ENCODE peak calls at places on chromosomes 12 and 14, in six cellular contexts. G is HepG2, K is H1, E is NT2/D1, M is HCT116, S is GM12878. Z is an unnamed sample.

GRCh38 chr14:72476657-72477499 is 417.0 kb downstream of the DPF3 start:
- DNase-seq in G (no peak), K (peak), E (peak), M (peak), S (peak), Z (no peak)

GRCh38 chr14:92121207-92121669 is 268 bp downstream of the NDUFB1 start:
- DNase-seq in G (peak), K (no peak), E (no peak), M (no peak), S (no peak), Z (no peak)

GRCh38 chr14:105475916-105476845 is 1.6 kb downstream of the CRIP2 start:
- DNase-seq in G (peak), K (no peak), E (no peak), M (no peak), S (no peak), Z (no peak)

GRCh38 chr12:3931721-3932120 is 58.5 kb upstream of the PARP11 start:
- DNase-seq in G (no peak), K (no peak), E (no peak), M (no peak), S (no peak), Z (no peak)

GRCh38 chr14:93430889-93431670 is at the start of gene UNC79:
- DNase-seq in G (no peak), K (peak), E (no peak), M (no peak), S (no peak), Z (peak)

GRCh38 chr14:95623195-95623594 is 63.0 kb upstream of the TCL1B start:
- DNase-seq in G (no peak), K (no peak), E (no peak), M (no peak), S (no peak), Z (no peak)

GRCh38 chr12:52495385-52495784 is 2.3 kb upstream of the KRT6A start:
- DNase-seq in G (no peak), K (no peak), E (peak), M (peak), S (no peak), Z (no peak)

GRCh38 chr12:2451497-2451896 is 343.3 kb upstream of the FKBP4 start:
- DNase-seq in G (no peak), K (no peak), E (no peak), M (no peak), S (no peak), Z (no peak)

GRCh38 chr12:65689508-65689907 is 134.8 kb upstream of the HMGA2 start:
- DNase-seq in G (no peak), K (no peak), E (no peak), M (no peak), S (no peak), Z (no peak)

GRCh38 chr12:57332646-57333312 is 81.8 kb upstream of the STAC3 start:
- DNase-seq in G (no peak), K (no peak), E (no peak), M (no peak), S (no peak), Z (no peak)

GRCh38 chr12:113190761-113191160 is 5.2 kb downstream of the RITA1 start:
- DNase-seq in G (peak), K (no peak), E (peak), M (peak), S (no peak), Z (peak)

GRCh38 chr14:34078117-34078743 is 127.4 kb upstream of the EGLN3 start:
- DNase-seq in G (no peak), K (no peak), E (no peak), M (no peak), S (no peak), Z (peak)

GRCh38 chr14:33629721-33630287 is 321.1 kb downstream of the EGLN3 start:
- DNase-seq in G (no peak), K (no peak), E (no peak), M (no peak), S (no peak), Z (no peak)

GRCh38 chr14:102020058-102020971 is 55.9 kb downstream of the DYNC1H1 start:
- DNase-seq in G (no peak), K (no peak), E (no peak), M (no peak), S (no peak), Z (no peak)

GRCh38 chr14:77305696-77306095 is 15.0 kb downstream of the POMT2 start:
- DNase-seq in G (no peak), K (no peak), E (no peak), M (no peak), S (no peak), Z (no peak)

GRCh38 chr12:50788562-50788961 is 24.7 kb downstream of the ATF1 start:
- DNase-seq in G (peak), K (no peak), E (no peak), M (no peak), S (no peak), Z (no peak)

GRCh38 chr12:96220902-96221301 is 26.7 kb downstream of the ELK3 start:
- DNase-seq in G (no peak), K (no peak), E (no peak), M (no peak), S (no peak), Z (no peak)

GRCh38 chr12:25130741-25131188 is 64.2 kb downstream of the DNAI7 start:
- DNase-seq in G (peak), K (no peak), E (no peak), M (peak), S (no peak), Z (peak)

GRCh38 chr12:124834822-124835221 is 28.8 kb downstream of the SCARB1 start:
- DNase-seq in G (no peak), K (no peak), E (no peak), M (no peak), S (no peak), Z (no peak)

GRCh38 chr14:103817595-103817994 is 29.8 kb downstream of the PPP1R13B start:
- DNase-seq in G (no peak), K (no peak), E (no peak), M (no peak), S (no peak), Z (no peak)

GRCh38 chr12:47509398-47509851 is 196.4 kb downstream of the RPAP3 start:
- DNase-seq in G (no peak), K (no peak), E (no peak), M (no peak), S (no peak), Z (no peak)

GRCh38 chr12:71465794-71466193 is 26.2 kb downstream of the LGR5 start:
- DNase-seq in G (no peak), K (no peak), E (no peak), M (no peak), S (no peak), Z (no peak)

GRCh38 chr12:32102234-32102633 is 4.4 kb upstream of the BICD1 start:
- DNase-seq in G (no peak), K (no peak), E (no peak), M (no peak), S (no peak), Z (no peak)

GRCh38 chr14:73168691-73169090 is 32.4 kb downstream of the PSEN1 start:
- DNase-seq in G (no peak), K (no peak), E (no peak), M (no peak), S (no peak), Z (no peak)

GRCh38 chr14:76101980-76102379 is 49.7 kb upstream of the GPATCH2L start:
- DNase-seq in G (peak), K (no peak), E (no peak), M (no peak), S (no peak), Z (no peak)

GRCh38 chr12:97758586-97758985 is 296.0 kb downstream of the RMST start:
- DNase-seq in G (no peak), K (no peak), E (no peak), M (no peak), S (no peak), Z (no peak)

GRCh38 chr14:79062226-79062625 is 892.1 kb downstream of the NRXN3 start:
- DNase-seq in G (no peak), K (no peak), E (no peak), M (no peak), S (no peak), Z (no peak)

GRCh38 chr12:69240625-69240984 is 1.2 kb downstream of the CPSF6 start:
- DNase-seq in G (no peak), K (no peak), E (no peak), M (no peak), S (no peak), Z (no peak)

GRCh38 chr12:4320287-4320858 is 640 bp upstream of the TIGAR start:
- DNase-seq in G (no peak), K (no peak), E (no peak), M (no peak), S (no peak), Z (no peak)

GRCh38 chr14:100108042-100108825 is 43.0 kb downstream of the EVL start:
- DNase-seq in G (peak), K (peak), E (peak), M (peak), S (peak), Z (peak)

GRCh38 chr12:28704477-28705169 is 444.5 kb upstream of the FAR2 start:
- DNase-seq in G (no peak), K (no peak), E (no peak), M (no peak), S (no peak), Z (no peak)

GRCh38 chr12:67459173-67459572 is 189.4 kb upstream of the DYRK2 start:
- DNase-seq in G (no peak), K (no peak), E (no peak), M (no peak), S (no peak), Z (no peak)

GRCh38 chr12:132872073-132872855 is 15.1 kb downstream of the CHFR start:
- DNase-seq in G (no peak), K (no peak), E (no peak), M (no peak), S (no peak), Z (no peak)

GRCh38 chr12:905273-906076 is 44.0 kb downstream of the RAD52 start:
- DNase-seq in G (no peak), K (no peak), E (no peak), M (no peak), S (no peak), Z (no peak)

GRCh38 chr12:103470664-103471063 is 25.1 kb downstream of the C12orf42 start:
- DNase-seq in G (no peak), K (no peak), E (no peak), M (no peak), S (no peak), Z (no peak)

GRCh38 chr14:106201376-106201775 is 675.0 kb downstream of the TMEM121 start:
- DNase-seq in G (no peak), K (no peak), E (no peak), M (no peak), S (no peak), Z (no peak)

GRCh38 chr12:68733661-68734071 is 12.3 kb upstream of the SLC35E3 start:
- DNase-seq in G (no peak), K (no peak), E (no peak), M (no peak), S (no peak), Z (no peak)

GRCh38 chr12:50926415-50926814 is 25.9 kb upstream of the HIGD1C start:
- DNase-seq in G (no peak), K (no peak), E (no peak), M (no peak), S (no peak), Z (no peak)

DNA sequence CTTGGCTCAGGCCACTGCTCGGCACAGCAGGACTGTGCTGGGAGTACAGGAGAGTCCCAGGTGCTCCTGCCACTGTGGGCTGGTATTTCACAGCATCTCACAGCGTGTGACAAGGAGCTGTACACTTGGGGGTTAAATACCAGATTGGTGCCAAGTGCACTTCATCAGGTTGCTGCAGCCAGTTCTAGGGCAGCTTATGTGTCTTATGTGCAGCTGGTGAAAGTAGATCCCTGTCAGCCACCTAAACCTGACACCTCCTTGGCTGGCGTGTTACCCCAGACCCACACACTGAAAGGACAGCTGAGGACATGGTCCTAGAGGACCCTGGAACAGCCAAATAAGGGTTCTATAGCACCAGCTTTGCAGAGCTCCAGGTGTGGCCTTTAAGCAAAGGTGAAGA is 18.9 kb downstream of the PLEKHH1 start:
- DNase-seq in G (no peak), K (no peak), E (no peak), M (no peak), S (no peak), Z (no peak)
- TF ChIP-seq ZNF274 in G (no peak), K (no peak), E (no peak), M (no peak), S (no peak), Z (no peak)

GRCh38 chr12:76450690-76451089 is 102.5 kb upstream of the BBS10 start:
- DNase-seq in G (no peak), K (no peak), E (no peak), M (peak), S (no peak), Z (peak)
- TF ChIP-seq ZNF274 in G (no peak), K (no peak), E (no peak), M (no peak), S (no peak), Z (no peak)

GRCh38 chr12:114916124-114916523 is 232.1 kb upstream of the TBX3 start:
- DNase-seq in G (no peak), K (no peak), E (no peak), M (no peak), S (no peak), Z (no peak)
- TF ChIP-seq ZNF274 in G (no peak), K (no peak), E (no peak), M (no peak), S (no peak), Z (no peak)

DNA sequence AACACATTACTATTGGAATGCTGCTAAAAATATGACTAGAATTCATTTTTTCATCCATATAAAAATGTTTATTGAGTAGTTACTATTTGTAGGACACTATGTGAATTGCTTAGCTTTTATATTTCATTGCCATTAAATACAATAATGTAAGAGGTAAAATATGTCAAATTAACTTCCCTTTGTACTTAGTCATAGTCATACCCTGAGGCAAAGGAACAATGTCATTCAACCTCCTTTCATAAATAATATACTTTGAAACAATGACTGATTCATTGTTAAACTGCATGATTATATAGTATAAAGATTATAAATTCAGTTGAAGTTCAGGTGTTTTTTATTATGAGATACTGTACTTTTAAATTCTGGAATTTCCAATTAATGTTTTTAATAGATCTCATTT is 105.2 kb downstream of the GARIN6 start:
- DNase-seq in G (no peak), K (no peak), E (no peak), M (no peak), S (no peak), Z (no peak)
- TF ChIP-seq ZNF274 in G (no peak), K (no peak), E (no peak), M (no peak), S (no peak), Z (no peak)

DNA sequence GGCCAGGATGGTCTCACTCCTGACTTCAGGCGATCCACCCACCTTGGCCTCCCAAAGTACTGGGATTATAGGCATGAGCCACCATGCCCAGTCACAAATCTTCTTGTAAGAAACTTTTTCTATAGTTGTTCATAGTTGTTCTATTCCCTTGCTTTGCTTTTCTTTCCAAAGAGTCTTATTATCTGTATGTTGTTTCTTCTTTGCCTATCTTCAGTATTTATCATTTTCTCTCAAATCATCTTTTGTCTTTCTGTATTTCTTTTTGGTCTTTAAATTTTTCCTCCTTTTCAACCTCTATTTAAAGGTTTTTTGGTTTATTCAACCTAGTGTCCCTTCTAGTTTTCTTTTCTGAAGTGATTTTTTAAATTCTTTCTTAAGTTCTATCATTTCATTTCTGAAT is 68.7 kb downstream of the LRP6 start:
- DNase-seq in G (no peak), K (no peak), E (no peak), M (no peak), S (no peak), Z (no peak)
- TF ChIP-seq ZNF274 in G (no peak), K (no peak), E (no peak), M (no peak), S (no peak), Z (no peak)

GRCh38 chr12:14880890-14881453 is 4.7 kb downstream of the MGP start:
- DNase-seq in G (no peak), K (no peak), E (no peak), M (no peak), S (no peak), Z (no peak)

GRCh38 chr12:14885718-14886201 is at the start of gene MGP:
- DNase-seq in G (no peak), K (no peak), E (no peak), M (no peak), S (no peak), Z (no peak)

GRCh38 chr12:14883663-14884062 is 2.0 kb downstream of the MGP start:
- DNase-seq in G (no peak), K (no peak), E (no peak), M (no peak), S (no peak), Z (no peak)

GRCh38 chr12:14886271-14886670 is 617 bp upstream of the MGP start:
- DNase-seq in G (no peak), K (no peak), E (no peak), M (no peak), S (no peak), Z (no peak)

GRCh38 chr12:14884458-14884878 is 1.2 kb downstream of the MGP start:
- DNase-seq in G (no peak), K (no peak), E (no peak), M (no peak), S (peak), Z (no peak)
- TF ChIP-seq ZNF274 in G (no peak), K (no peak), E (no peak), M (no peak), S (no peak), Z (no peak)

GRCh38 chr12:92899388-92900001 is 29.6 kb downstream of the EEA1 start:
- DNase-seq in G (peak), K (peak), E (peak), M (peak), S (no peak), Z (no peak)
- TF ChIP-seq ZNF274 in G (no peak), K (no peak), E (no peak), M (no peak), S (no peak), Z (no peak)

GRCh38 chr14:50892255-50892654 is 20.4 kb downstream of the ABHD12B start:
- DNase-seq in G (peak), K (peak), E (peak), M (no peak), S (no peak), Z (no peak)
- TF ChIP-seq ZNF274 in G (no peak), K (no peak), E (no peak), M (no peak), S (no peak), Z (no peak)

GRCh38 chr12:105677672-105678071 is 347.2 kb downstream of the C12orf75 start:
- DNase-seq in G (no peak), K (no peak), E (no peak), M (no peak), S (no peak), Z (no peak)

GRCh38 chr12:105679982-105680381 is 349.5 kb downstream of the C12orf75 start:
- DNase-seq in G (no peak), K (no peak), E (no peak), M (no peak), S (no peak), Z (no peak)

GRCh38 chr12:105676694-105677093 is 346.2 kb downstream of the C12orf75 start:
- DNase-seq in G (no peak), K (no peak), E (no peak), M (no peak), S (no peak), Z (no peak)

GRCh38 chr12:105681341-105681740 is 350.9 kb downstream of the C12orf75 start:
- DNase-seq in G (no peak), K (no peak), E (no peak), M (no peak), S (no peak), Z (no peak)
- TF ChIP-seq ZNF274 in G (no peak), K (no peak), E (no peak), M (no peak), S (no peak), Z (no peak)

DNA sequence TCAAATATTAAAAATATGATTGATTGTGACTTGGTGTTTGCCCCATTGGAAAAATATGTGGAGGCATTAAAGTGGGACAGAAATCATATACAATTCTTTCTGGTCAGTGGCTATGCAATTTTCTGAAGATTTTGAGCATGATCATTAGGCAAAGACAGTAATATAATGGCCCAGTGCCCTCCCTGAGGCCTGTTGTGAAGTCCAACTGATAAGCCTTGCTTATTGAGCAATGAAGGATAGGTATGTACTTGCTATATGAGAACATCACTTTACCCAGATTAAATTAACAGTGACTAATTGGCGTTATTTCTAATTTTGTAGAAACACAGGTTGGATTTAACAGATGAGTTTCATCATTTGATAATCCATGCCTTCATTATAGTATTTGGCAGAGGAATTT is 57.1 kb downstream of the NKX2-1 start:
- DNase-seq in G (no peak), K (no peak), E (no peak), M (no peak), S (no peak), Z (no peak)
- TF ChIP-seq ZNF274 in G (no peak), K (no peak), E (no peak), M (no peak), S (no peak), Z (no peak)

Z was measured in K562.